ENCODE peak calls at places on chromosome 7, in nine cellular contexts. N is WTC11; O is RCC 7860; Z is anterior cingulate cortex; T is C1 segment of cervical spinal cord; H is stimulated activated CD4-positive, alpha-beta T cell treated with anti-CD3 and anti-CD28 coated beads, Interleukin-4, amount 100 ng/mL, for 1 hour; U is memory B cell; J is HL-60; G is trophoblast cell. F is an unnamed sample.

GRCh38 chr7:69994907-69995542 is 396.8 kb downstream of the AUTS2 start:
- DNase-seq in N (no peak), O (no peak), Z (no peak), T (no peak), H (no peak), U (no peak), J (no peak), G (no peak), F (no peak)

GRCh38 chr7:99094369-99094768 is 49.5 kb downstream of the SMURF1 start:
- DNase-seq in N (no peak), O (no peak), Z (no peak), T (no peak), H (no peak), U (no peak), J (no peak), G (no peak), F (no peak)

GRCh38 chr7:66276363-66276762 is 71.2 kb downstream of the TPST1 start:
- DNase-seq in N (no peak), O (no peak), Z (no peak), T (no peak), H (no peak), U (no peak), J (no peak), G (no peak), F (no peak)

GRCh38 chr7:141630621-141631020 is 71.3 kb downstream of the DENND11 start:
- DNase-seq in N (no peak), O (no peak), Z (no peak), T (no peak), H (no peak), U (no peak), J (no peak), G (no peak), F (no peak)

GRCh38 chr7:110786576-110786975 is 304.4 kb upstream of the LRRN3 start:
- DNase-seq in N (no peak), O (no peak), Z (no peak), T (no peak), H (no peak), U (no peak), J (no peak), G (no peak), F (no peak)

GRCh38 chr7:45240187-45240776 is 82.7 kb downstream of the RAMP3 start:
- DNase-seq in N (no peak), O (no peak), Z (no peak), T (no peak), H (no peak), U (no peak), J (no peak), G (no peak), F (no peak)

GRCh38 chr7:68678196-68678595 is 920.1 kb upstream of the AUTS2 start:
- DNase-seq in N (no peak), O (no peak), Z (no peak), T (no peak), H (no peak), U (no peak), J (no peak), G (no peak), F (no peak)

GRCh38 chr7:100914879-100915442 is 19.3 kb upstream of the ACHE start:
- DNase-seq in N (no peak), O (peak), Z (no peak), T (no peak), H (no peak), U (no peak), J (no peak), G (no peak), F (no peak)

GRCh38 chr7:150909192-150909591 is 56.9 kb downstream of the AOC1 start:
- DNase-seq in N (no peak), O (no peak), Z (no peak), T (no peak), H (peak), U (no peak), J (no peak), G (no peak), F (no peak)

GRCh38 chr7:816751-817671 is 15.3 kb upstream of the SUN1 start:
- DNase-seq in N (peak), O (no peak), Z (no peak), T (no peak), H (peak), U (no peak), J (no peak), G (no peak), F (peak)

GRCh38 chr7:155188821-155189599 is 108.7 kb upstream of the INSIG1 start:
- DNase-seq in N (no peak), O (no peak), Z (no peak), T (no peak), H (no peak), U (no peak), J (no peak), G (no peak), F (no peak)

GRCh38 chr7:106119719-106120118 is 7.6 kb upstream of the SYPL1 start:
- DNase-seq in N (no peak), O (no peak), Z (no peak), T (no peak), H (no peak), U (no peak), J (no peak), G (no peak), F (no peak)

GRCh38 chr7:20894806-20895205 is 108.1 kb upstream of the SP8 start:
- DNase-seq in N (no peak), O (no peak), Z (no peak), T (no peak), H (no peak), U (no peak), J (no peak), G (no peak), F (no peak)

GRCh38 chr7:117034851-117035462 is 81.7 kb downstream of the ST7 start:
- DNase-seq in N (no peak), O (no peak), Z (no peak), T (no peak), H (no peak), U (no peak), J (no peak), G (no peak), F (no peak)

GRCh38 chr7:25386311-25386744 is 158.0 kb upstream of the NPVF start:
- DNase-seq in N (no peak), O (no peak), Z (peak), T (no peak), H (no peak), U (no peak), J (no peak), G (no peak), F (no peak)

GRCh38 chr7:123054357-123055133 is 59.0 kb upstream of the TAS2R16 start:
- DNase-seq in N (peak), O (no peak), Z (no peak), T (no peak), H (no peak), U (no peak), J (no peak), G (no peak), F (peak)

GRCh38 chr7:67406941-67407340 is 410.3 kb downstream of the TYW1 start:
- DNase-seq in N (no peak), O (no peak), Z (no peak), T (no peak), H (no peak), U (no peak), J (no peak), G (no peak), F (no peak)

GRCh38 chr7:49324707-49325106 is 400.4 kb downstream of the CDC14C start:
- DNase-seq in N (no peak), O (no peak), Z (no peak), T (no peak), H (no peak), U (no peak), J (no peak), G (no peak), F (no peak)

GRCh38 chr7:5425507-5426225 is 2.0 kb upstream of the TNRC18 start:
- DNase-seq in N (peak), O (peak), Z (peak), T (peak), H (no peak), U (peak), J (peak), G (peak), F (peak)

GRCh38 chr7:48837266-48837665 is 87.1 kb upstream of the CDC14C start:
- DNase-seq in N (no peak), O (no peak), Z (no peak), T (no peak), H (no peak), U (no peak), J (no peak), G (no peak), F (no peak)

GRCh38 chr7:142795339-142795863 is 24.6 kb downstream of the PRSS2 start:
- DNase-seq in N (peak), O (no peak), Z (no peak), T (no peak), H (peak), U (no peak), J (no peak), G (no peak), F (no peak)

GRCh38 chr7:68821846-68822245 is 776.4 kb upstream of the AUTS2 start:
- DNase-seq in N (no peak), O (no peak), Z (no peak), T (no peak), H (no peak), U (no peak), J (no peak), G (no peak), F (no peak)

GRCh38 chr7:84162584-84162983 is 32.0 kb downstream of the SEMA3A start:
- DNase-seq in N (no peak), O (no peak), Z (no peak), T (no peak), H (no peak), U (no peak), J (no peak), G (no peak), F (no peak)

GRCh38 chr7:103446046-103446520 is at the start of gene SLC26A5:
- DNase-seq in N (peak), O (no peak), Z (no peak), T (no peak), H (peak), U (peak), J (no peak), G (no peak), F (peak)